ENCODE peak calls at places on chromosomes 7 and 10, in seven cellular contexts. G is Peyer's patch; Z is psoas muscle; V is mesenchymal stem cell; O is lower lobe of right lung; N is CD8-positive, alpha-beta memory T cell; W is IMR-90. Y is an unnamed sample. For H3K36me3, the result is how much of the 10 kb centered on the place peaks cover.

GRCh38 chr10:113273877-113274829 is 278.7 kb upstream of the HABP2 start:
- DNase-seq in W (no peak), Z (peak), G (no peak), O (no peak), V (peak), N (no peak), Y (no peak)

GRCh38 chr7:17299477-17299991 is 1.1 kb downstream of the AHR start:
- DNase-seq in N (no peak), G (peak), V (peak), O (no peak), W (peak), Z (no peak), Y (peak)

GRCh38 chr7:141456298-141456697 is 94.9 kb upstream of the AGK start:
- DNase-seq in G (no peak), V (no peak), N (no peak), W (no peak), O (no peak), Z (no peak), Y (no peak)

GRCh38 chr7:80182630-80183276 is 48.1 kb downstream of the GNAI1 start:
- DNase-seq in N (no peak), Z (no peak), V (peak), O (no peak), G (no peak), W (peak), Y (no peak)

GRCh38 chr7:114718861-114719260 is 203.0 kb upstream of the MDFIC start:
- DNase-seq in V (no peak), O (no peak), Z (no peak), W (no peak), N (no peak), G (no peak), Y (no peak)

GRCh38 chr7:17781491-17782215 is 158.6 kb downstream of the SNX13 start:
- DNase-seq in W (peak), Z (no peak), G (no peak), N (no peak), O (no peak), V (peak), Y (no peak)

GRCh38 chr7:150481207-150481920 is 30.9 kb downstream of the GIMAP8 start:
- DNase-seq in V (no peak), N (peak), Z (no peak), G (peak), W (no peak), O (no peak), Y (no peak)

GRCh38 chr10:132606536-132607316 is 69.1 kb downstream of the INPP5A start:
- DNase-seq in W (peak), O (no peak), N (no peak), V (no peak), Z (peak), G (no peak), Y (no peak)

GRCh38 chr7:1514993-1515392 is 10.8 kb upstream of the INTS1 start:
- DNase-seq in W (no peak), G (no peak), Z (no peak), V (no peak), O (no peak), N (no peak), Y (no peak)

GRCh38 chr10:29522038-29522855 is 112.5 kb downstream of the SVIL start:
- DNase-seq in O (no peak), Z (no peak), V (no peak), G (no peak), W (peak), N (no peak), Y (no peak)

GRCh38 chr7:151018421-151019129 is 5.7 kb downstream of the ATG9B start:
- DNase-seq in G (no peak), Z (no peak), O (no peak), V (peak), N (no peak), W (no peak), Y (no peak)

GRCh38 chr7:133315332-133316040 is 62.6 kb downstream of the EXOC4 start:
- DNase-seq in N (no peak), W (peak), Z (no peak), G (no peak), V (no peak), O (no peak), Y (no peak)

GRCh38 chr7:136128050-136128449 is 150.9 kb upstream of the MTPN start:
- DNase-seq in N (no peak), V (no peak), O (no peak), Z (no peak), G (no peak), W (no peak), Y (no peak)

DNA sequence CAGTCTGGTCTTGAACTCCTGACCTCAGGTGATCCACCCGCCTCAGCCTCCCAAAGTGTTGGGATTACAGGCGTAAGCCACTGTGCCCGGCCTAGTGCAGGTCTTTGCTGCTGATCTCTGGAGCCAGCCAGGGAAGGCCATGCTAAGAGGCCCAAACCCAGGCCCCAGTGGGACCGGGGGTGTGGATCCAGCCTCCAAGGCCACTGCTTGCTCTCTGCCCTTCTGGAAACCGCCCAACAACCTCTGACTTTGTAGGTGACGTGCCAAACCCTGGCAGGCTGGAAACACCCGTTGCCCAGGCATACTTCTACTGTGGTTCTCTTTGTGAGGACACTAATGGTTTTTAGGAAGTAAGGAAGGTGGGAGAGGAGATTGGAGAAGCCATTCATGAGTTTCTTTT is 83.5 kb upstream of the GNA12 start:
- DNase-seq in O (peak), V (no peak), Z (no peak), G (no peak), W (no peak), N (no peak), Y (peak)
- H3K36me3 ChIP-seq in O (under half), V (under half), Z (under half), G (under half), W (under half), N (under half), Y (under half)

DNA sequence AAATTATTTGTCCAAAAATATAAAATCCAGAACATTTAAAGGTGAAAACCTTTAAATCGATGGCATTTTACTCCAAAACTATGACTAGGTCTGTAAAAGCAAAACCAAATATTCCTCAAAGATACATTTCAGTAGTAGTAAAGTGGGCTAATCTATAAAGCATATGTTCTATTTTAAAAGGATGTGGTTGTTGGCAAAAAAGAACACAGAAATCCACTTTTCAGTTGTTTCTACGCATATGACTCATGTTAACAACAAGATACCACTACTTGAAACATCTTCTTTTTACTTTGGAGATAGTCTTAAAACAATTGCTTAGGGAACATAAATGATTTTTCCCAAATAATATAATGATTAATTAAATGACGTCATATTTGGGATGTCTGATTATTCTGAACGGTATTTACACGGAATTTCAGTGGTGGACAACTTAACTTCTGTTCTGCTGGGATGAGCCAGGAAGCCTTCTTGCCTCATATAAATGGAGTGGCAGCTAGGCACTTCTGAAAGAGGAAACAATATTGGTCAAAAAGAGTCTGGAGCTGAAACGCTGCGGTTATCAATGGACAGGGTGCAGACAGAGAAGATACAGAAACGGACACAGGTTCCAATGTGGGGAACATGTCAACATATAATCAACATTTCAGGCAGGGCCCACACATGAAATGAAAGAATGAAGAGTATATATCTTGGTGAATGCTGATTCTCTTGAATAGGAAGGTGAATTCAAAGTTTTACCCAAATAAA is 78.5 kb downstream of the ETV1 start:
- DNase-seq in G (no peak), W (no peak), Z (no peak), N (no peak), V (no peak), O (no peak), Y (no peak)
- H3K36me3 ChIP-seq in G (under half), W (under half), Z (under half), N (under half), V (half or more), O (under half), Y (under half)

GRCh38 chr7:152615052-152615741 is 60.7 kb downstream of the XRCC2 start:
- DNase-seq in W (no peak), N (no peak), G (no peak), O (no peak), V (no peak), Z (no peak), Y (no peak)

GRCh38 chr7:152621426-152621825 is 54.5 kb downstream of the XRCC2 start:
- DNase-seq in O (no peak), G (no peak), W (no peak), N (no peak), V (no peak), Z (no peak), Y (no peak)

GRCh38 chr7:152619027-152619739 is 56.8 kb downstream of the XRCC2 start:
- DNase-seq in O (no peak), W (no peak), G (no peak), V (no peak), Z (no peak), N (no peak), Y (no peak)

GRCh38 chr7:152618427-152618826 is 57.5 kb downstream of the XRCC2 start:
- DNase-seq in Z (no peak), G (no peak), V (no peak), O (no peak), N (no peak), W (no peak), Y (no peak)

GRCh38 chr7:152617056-152617455 is 58.9 kb downstream of the XRCC2 start:
- DNase-seq in V (no peak), Z (no peak), O (no peak), G (no peak), N (no peak), W (no peak), Y (no peak)
- H3K36me3 ChIP-seq in V (under half), Z (under half), O (under half), G (under half), N (under half), W (under half), Y (under half)

DNA sequence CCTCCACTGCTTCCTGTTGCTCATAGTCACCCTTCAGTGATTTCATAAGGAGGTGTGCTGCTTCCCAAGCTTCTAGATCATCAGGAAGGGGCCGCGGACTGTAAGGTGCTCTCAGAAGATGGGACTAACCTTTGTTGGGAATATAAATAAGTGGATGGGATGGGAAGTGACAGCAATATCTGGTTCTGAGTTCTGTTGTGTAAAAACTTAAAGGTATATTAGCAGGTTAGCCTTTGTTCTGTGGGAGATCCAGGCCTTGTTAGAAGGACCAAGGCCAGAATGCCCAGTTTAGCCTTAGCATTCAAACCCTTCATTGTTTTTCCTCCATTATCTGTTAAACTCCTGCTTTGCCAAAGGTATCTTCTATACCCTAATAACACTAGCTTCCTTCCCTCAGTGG is 12.4 kb downstream of the BUB3 start:
- DNase-seq in N (no peak), V (no peak), G (no peak), W (no peak), O (no peak), Z (no peak), Y (no peak)
- H3K36me3 ChIP-seq in N (under half), V (half or more), G (under half), W (under half), O (half or more), Z (under half), Y (under half)

DNA sequence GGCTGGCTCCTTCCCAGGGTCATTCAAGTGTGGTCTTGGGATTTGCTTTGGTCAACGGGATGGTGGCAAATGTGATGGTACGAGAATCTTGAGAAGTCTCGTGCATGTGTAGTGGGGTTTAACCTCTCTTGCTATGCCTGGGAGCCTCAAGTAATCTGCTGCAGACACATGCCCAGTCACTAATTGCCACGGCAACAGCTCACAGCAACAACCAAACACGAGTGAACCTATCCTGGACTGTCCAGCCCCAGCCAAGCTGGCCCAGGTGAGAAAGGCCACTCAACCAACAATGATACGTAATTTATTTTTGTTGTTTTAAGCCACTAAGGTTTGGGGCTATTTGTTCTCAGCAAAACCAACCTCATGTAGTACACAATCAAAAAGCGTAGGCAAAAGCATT is 38.1 kb upstream of the DDC start:
- DNase-seq in W (no peak), G (no peak), N (no peak), Z (no peak), O (no peak), V (no peak), Y (no peak)
- H3K36me3 ChIP-seq in W (under half), G (under half), N (under half), Z (under half), O (half or more), V (half or more), Y (under half)

Y was measured in Caco-2.